ENCODE peak calls at places on chromosomes 3 and 15, in eight cellular contexts. One of them, this sample, is unnamed.

GRCh38 chr3:53921296-53921695 is 29.6 kb upstream of the SELENOK start:
- DNase-seq in breast epithelium: no peak
- DNase-seq in endothelial cell of umbilical vein: no peak
- DNase-seq in transverse colon: no peak
- DNase-seq in HL-60: no peak
- DNase-seq in GM12878: no peak
- DNase-seq in Panc1: no peak
- DNase-seq in HCT116: no peak
- DNase-seq in this sample: peak

GRCh38 chr3:122350814-122351418 is 25.9 kb downstream of the CSTA start:
- DNase-seq in breast epithelium: no peak
- DNase-seq in endothelial cell of umbilical vein: no peak
- DNase-seq in transverse colon: peak
- DNase-seq in HL-60: no peak
- DNase-seq in GM12878: no peak
- DNase-seq in Panc1: no peak
- DNase-seq in HCT116: no peak
- DNase-seq in this sample: no peak

GRCh38 chr15:100043732-100044131 is 298.0 kb downstream of the ADAMTS17 start:
- DNase-seq in breast epithelium: no peak
- DNase-seq in endothelial cell of umbilical vein: peak
- DNase-seq in transverse colon: no peak
- DNase-seq in HL-60: no peak
- DNase-seq in GM12878: no peak
- DNase-seq in Panc1: peak
- DNase-seq in HCT116: no peak
- DNase-seq in this sample: no peak

GRCh38 chr3:129365296-129365695 is 63.1 kb downstream of the EFCAB12 start:
- DNase-seq in breast epithelium: no peak
- DNase-seq in endothelial cell of umbilical vein: no peak
- DNase-seq in transverse colon: no peak
- DNase-seq in HL-60: no peak
- DNase-seq in GM12878: no peak
- DNase-seq in Panc1: no peak
- DNase-seq in HCT116: no peak
- DNase-seq in this sample: no peak

GRCh38 chr3:141795719-141796435 is 32.7 kb downstream of the GRK7 start:
- DNase-seq in breast epithelium: no peak
- DNase-seq in endothelial cell of umbilical vein: no peak
- DNase-seq in transverse colon: peak
- DNase-seq in HL-60: peak
- DNase-seq in GM12878: no peak
- DNase-seq in Panc1: no peak
- DNase-seq in HCT116: no peak
- DNase-seq in this sample: no peak

GRCh38 chr3:49747792-49748480 is 24.2 kb upstream of the GMPPB start:
- DNase-seq in breast epithelium: no peak
- DNase-seq in endothelial cell of umbilical vein: peak
- DNase-seq in transverse colon: no peak
- DNase-seq in HL-60: no peak
- DNase-seq in GM12878: no peak
- DNase-seq in Panc1: no peak
- DNase-seq in HCT116: no peak
- DNase-seq in this sample: peak

GRCh38 chr15:65156692-65157091 is 23.1 kb upstream of the PDCD7 start:
- DNase-seq in breast epithelium: no peak
- DNase-seq in endothelial cell of umbilical vein: no peak
- DNase-seq in transverse colon: no peak
- DNase-seq in HL-60: no peak
- DNase-seq in GM12878: no peak
- DNase-seq in Panc1: no peak
- DNase-seq in HCT116: no peak
- DNase-seq in this sample: no peak

GRCh38 chr3:150222646-150223045 is 185.5 kb upstream of the TSC22D2 start:
- DNase-seq in breast epithelium: no peak
- DNase-seq in endothelial cell of umbilical vein: no peak
- DNase-seq in transverse colon: no peak
- DNase-seq in HL-60: no peak
- DNase-seq in GM12878: no peak
- DNase-seq in Panc1: no peak
- DNase-seq in HCT116: no peak
- DNase-seq in this sample: no peak

GRCh38 chr3:17258823-17259436 is 374.2 kb downstream of the PLCL2 start:
- DNase-seq in breast epithelium: no peak
- DNase-seq in endothelial cell of umbilical vein: peak
- DNase-seq in transverse colon: no peak
- DNase-seq in HL-60: peak
- DNase-seq in GM12878: no peak
- DNase-seq in Panc1: peak
- DNase-seq in HCT116: peak
- DNase-seq in this sample: peak

GRCh38 chr3:66407281-66408218 is 93.3 kb downstream of the LRIG1 start:
- DNase-seq in breast epithelium: peak
- DNase-seq in endothelial cell of umbilical vein: peak
- DNase-seq in transverse colon: peak
- DNase-seq in HL-60: peak
- DNase-seq in GM12878: no peak
- DNase-seq in Panc1: peak
- DNase-seq in HCT116: peak
- DNase-seq in this sample: peak

GRCh38 chr3:125059488-125060245 is 3.9 kb upstream of the HEG1 start:
- DNase-seq in breast epithelium: no peak
- DNase-seq in endothelial cell of umbilical vein: peak
- DNase-seq in transverse colon: no peak
- DNase-seq in HL-60: no peak
- DNase-seq in GM12878: no peak
- DNase-seq in Panc1: no peak
- DNase-seq in HCT116: no peak
- DNase-seq in this sample: no peak

GRCh38 chr3:19559724-19560442 is 374.1 kb downstream of the EFHB start:
- DNase-seq in breast epithelium: no peak
- DNase-seq in endothelial cell of umbilical vein: no peak
- DNase-seq in transverse colon: no peak
- DNase-seq in HL-60: no peak
- DNase-seq in GM12878: peak
- DNase-seq in Panc1: no peak
- DNase-seq in HCT116: no peak
- DNase-seq in this sample: no peak

GRCh38 chr3:76387000-76387399 is 601.7 kb upstream of the ZNF717 start:
- DNase-seq in breast epithelium: no peak
- DNase-seq in endothelial cell of umbilical vein: no peak
- DNase-seq in transverse colon: no peak
- DNase-seq in HL-60: no peak
- DNase-seq in GM12878: no peak
- DNase-seq in Panc1: no peak
- DNase-seq in HCT116: no peak
- DNase-seq in this sample: no peak

GRCh38 chr3:178120367-178120766 is 415.9 kb upstream of the KCNMB2 start:
- DNase-seq in breast epithelium: no peak
- DNase-seq in endothelial cell of umbilical vein: no peak
- DNase-seq in transverse colon: no peak
- DNase-seq in HL-60: no peak
- DNase-seq in GM12878: no peak
- DNase-seq in Panc1: no peak
- DNase-seq in HCT116: no peak
- DNase-seq in this sample: no peak

GRCh38 chr3:157906627-157907026 is 199.6 kb downstream of the SHOX2 start:
- DNase-seq in breast epithelium: no peak
- DNase-seq in endothelial cell of umbilical vein: no peak
- DNase-seq in transverse colon: no peak
- DNase-seq in HL-60: no peak
- DNase-seq in GM12878: no peak
- DNase-seq in Panc1: no peak
- DNase-seq in HCT116: no peak
- DNase-seq in this sample: no peak

GRCh38 chr3:157905885-157906284 is 200.3 kb downstream of the SHOX2 start:
- DNase-seq in breast epithelium: no peak
- DNase-seq in endothelial cell of umbilical vein: no peak
- DNase-seq in transverse colon: no peak
- DNase-seq in HL-60: no peak
- DNase-seq in GM12878: no peak
- DNase-seq in Panc1: no peak
- DNase-seq in HCT116: no peak
- DNase-seq in this sample: no peak
- TF ChIP-seq POLR2AphosphoS5 in breast epithelium: no peak
- TF ChIP-seq POLR2AphosphoS5 in endothelial cell of umbilical vein: no peak
- TF ChIP-seq POLR2AphosphoS5 in transverse colon: no peak
- TF ChIP-seq POLR2AphosphoS5 in HL-60: no peak
- TF ChIP-seq POLR2AphosphoS5 in GM12878: no peak
- TF ChIP-seq POLR2AphosphoS5 in Panc1: no peak
- TF ChIP-seq POLR2AphosphoS5 in HCT116: no peak
- TF ChIP-seq POLR2AphosphoS5 in this sample: no peak

DNA sequence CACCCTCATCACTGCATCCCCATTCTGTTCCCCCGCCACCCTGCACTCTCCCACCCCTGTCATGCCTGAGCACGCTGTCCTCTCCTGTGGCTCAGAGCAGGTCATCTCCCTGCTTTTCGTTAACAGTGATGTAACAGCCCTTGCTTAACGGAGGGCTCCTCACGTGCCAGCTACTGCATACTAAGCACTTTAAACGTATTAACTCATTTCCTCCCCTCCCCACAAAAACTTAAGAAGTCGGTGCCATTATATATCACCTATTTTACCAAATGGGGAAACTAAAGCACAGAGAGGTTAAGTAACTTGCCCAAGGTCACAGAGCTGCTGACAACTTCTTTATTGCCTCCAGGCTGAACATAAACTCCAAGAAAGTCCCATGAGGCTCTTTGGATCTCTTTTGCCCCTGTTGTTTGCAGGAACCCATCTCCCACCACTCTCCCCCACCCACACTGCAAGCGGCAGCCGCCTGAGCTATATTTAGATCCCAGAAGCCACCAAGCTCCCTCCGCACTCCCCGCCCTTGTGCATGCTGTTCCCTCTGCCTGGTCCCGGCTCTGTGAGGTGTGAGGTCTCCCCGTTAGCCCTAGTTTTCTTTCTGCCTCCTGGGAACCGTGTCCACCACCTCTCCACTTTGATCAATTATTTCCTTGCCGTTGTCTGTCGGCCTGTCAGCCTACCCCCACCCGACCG is 752 bp upstream of the CSK start:
- DNase-seq in breast epithelium: no peak
- DNase-seq in endothelial cell of umbilical vein: no peak
- DNase-seq in transverse colon: no peak
- DNase-seq in HL-60: peak
- DNase-seq in GM12878: no peak
- DNase-seq in Panc1: no peak
- DNase-seq in HCT116: no peak
- DNase-seq in this sample: no peak
- TF ChIP-seq POLR2AphosphoS5 in breast epithelium: no peak
- TF ChIP-seq POLR2AphosphoS5 in endothelial cell of umbilical vein: no peak
- TF ChIP-seq POLR2AphosphoS5 in transverse colon: peak
- TF ChIP-seq POLR2AphosphoS5 in HL-60: peak
- TF ChIP-seq POLR2AphosphoS5 in GM12878: peak
- TF ChIP-seq POLR2AphosphoS5 in Panc1: no peak
- TF ChIP-seq POLR2AphosphoS5 in HCT116: no peak
- TF ChIP-seq POLR2AphosphoS5 in this sample: no peak

GRCh38 chr3:143533391-143533790 is 314.9 kb downstream of the SLC9A9 start:
- DNase-seq in breast epithelium: no peak
- DNase-seq in endothelial cell of umbilical vein: no peak
- DNase-seq in transverse colon: no peak
- DNase-seq in HL-60: no peak
- DNase-seq in GM12878: no peak
- DNase-seq in Panc1: no peak
- DNase-seq in HCT116: no peak
- DNase-seq in this sample: no peak
- TF ChIP-seq POLR2AphosphoS5 in breast epithelium: no peak
- TF ChIP-seq POLR2AphosphoS5 in endothelial cell of umbilical vein: no peak
- TF ChIP-seq POLR2AphosphoS5 in transverse colon: no peak
- TF ChIP-seq POLR2AphosphoS5 in HL-60: no peak
- TF ChIP-seq POLR2AphosphoS5 in GM12878: no peak
- TF ChIP-seq POLR2AphosphoS5 in Panc1: no peak
- TF ChIP-seq POLR2AphosphoS5 in HCT116: no peak
- TF ChIP-seq POLR2AphosphoS5 in this sample: no peak

DNA sequence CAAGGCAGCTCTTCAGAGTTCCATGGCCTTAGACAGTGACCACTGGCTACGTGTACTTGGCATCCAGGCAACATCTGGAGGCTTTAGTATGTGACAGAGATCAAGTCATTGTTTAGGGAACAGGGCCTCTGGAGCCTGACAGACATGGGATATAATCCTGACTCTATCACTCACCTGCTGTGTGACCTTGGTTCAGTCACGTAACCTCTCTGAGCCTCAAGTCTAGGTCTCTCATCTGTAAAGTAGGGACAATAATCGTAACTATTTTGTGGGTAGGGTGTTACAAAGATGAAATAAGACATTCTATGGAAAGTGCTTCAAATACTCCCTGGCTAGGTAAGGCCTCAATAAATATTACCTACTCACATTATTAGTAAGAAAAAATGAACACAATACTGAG is 114.2 kb downstream of the SMAD6 start:
- DNase-seq in breast epithelium: no peak
- DNase-seq in endothelial cell of umbilical vein: no peak
- DNase-seq in transverse colon: no peak
- DNase-seq in HL-60: no peak
- DNase-seq in GM12878: no peak
- DNase-seq in Panc1: no peak
- DNase-seq in HCT116: no peak
- DNase-seq in this sample: no peak
- TF ChIP-seq POLR2AphosphoS5 in breast epithelium: no peak
- TF ChIP-seq POLR2AphosphoS5 in endothelial cell of umbilical vein: no peak
- TF ChIP-seq POLR2AphosphoS5 in transverse colon: no peak
- TF ChIP-seq POLR2AphosphoS5 in HL-60: no peak
- TF ChIP-seq POLR2AphosphoS5 in GM12878: no peak
- TF ChIP-seq POLR2AphosphoS5 in Panc1: no peak
- TF ChIP-seq POLR2AphosphoS5 in HCT116: no peak
- TF ChIP-seq POLR2AphosphoS5 in this sample: no peak

GRCh38 chr15:77857419-77857818 is 220.1 kb downstream of the TBC1D2B start:
- DNase-seq in breast epithelium: no peak
- DNase-seq in endothelial cell of umbilical vein: no peak
- DNase-seq in transverse colon: no peak
- DNase-seq in HL-60: no peak
- DNase-seq in GM12878: no peak
- DNase-seq in Panc1: no peak
- DNase-seq in HCT116: no peak
- DNase-seq in this sample: no peak
- TF ChIP-seq POLR2AphosphoS5 in breast epithelium: no peak
- TF ChIP-seq POLR2AphosphoS5 in endothelial cell of umbilical vein: no peak
- TF ChIP-seq POLR2AphosphoS5 in transverse colon: no peak
- TF ChIP-seq POLR2AphosphoS5 in HL-60: no peak
- TF ChIP-seq POLR2AphosphoS5 in GM12878: no peak
- TF ChIP-seq POLR2AphosphoS5 in Panc1: no peak
- TF ChIP-seq POLR2AphosphoS5 in HCT116: no peak
- TF ChIP-seq POLR2AphosphoS5 in this sample: no peak

This sample was measured in HepG2.